ENCODE peak calls at places on chromosomes 13 and 19, in eight cellular contexts. P, X, T, Q, Y, O, R and W are unnamed samples.

GRCh38 chr13:77338961-77339401 is 12.1 kb upstream of the MYCBP2 start:
- DNase-seq in R (no peak), O (no peak), T (no peak), Q (no peak), X (no peak), Y (no peak), P (no peak), W (no peak)

GRCh38 chr13:52452470-52452869 is 2.0 kb upstream of the VPS36 start:
- DNase-seq in Y (no peak), X (no peak), T (no peak), O (no peak), P (no peak), R (no peak), Q (no peak), W (no peak)

GRCh38 chr19:8334458-8335342 is 8.4 kb downstream of the KANK3 start:
- DNase-seq in T (no peak), Q (no peak), P (no peak), Y (no peak), X (no peak), R (peak; percentile 35), O (peak; percentile 34), W (no peak)

GRCh38 chr19:32471095-32471494 is 65.5 kb downstream of the DPY19L3 start:
- DNase-seq in P (peak; percentile 89), Y (no peak), Q (no peak), O (no peak), T (no peak), R (no peak), X (no peak), W (no peak)

GRCh38 chr19:33703821-33704220 is 82.1 kb downstream of the CHST8 start:
- DNase-seq in T (no peak), Y (peak; percentile 12), R (no peak), Q (no peak), X (no peak), P (no peak), O (no peak), W (no peak)

GRCh38 chr19:49613374-49613773 is 22.4 kb downstream of the PRR12 start:
- DNase-seq in O (no peak), R (no peak), T (no peak), Y (no peak), P (no peak), Q (peak; percentile 74), X (no peak), W (no peak)

GRCh38 chr19:6519289-6519688 is 11.5 kb upstream of the TNFSF9 start:
- DNase-seq in Q (peak; percentile 50), X (no peak), P (no peak), Y (no peak), T (no peak), O (no peak), R (no peak), W (no peak)

GRCh38 chr13:102707465-102707864 is 12.6 kb upstream of the METTL21C start:
- DNase-seq in Q (peak; percentile 91), T (no peak), P (peak; percentile 48), R (no peak), X (no peak), O (peak; percentile 94), Y (no peak), W (no peak)

GRCh38 chr13:26867451-26868067 is 107.0 kb upstream of the GPR12 start:
- DNase-seq in X (no peak), O (no peak), Y (no peak), T (peak; percentile 47), Q (peak; percentile 52), R (no peak), P (no peak), W (no peak)

GRCh38 chr19:6739390-6739883 is at the start of gene TRIP10:
- DNase-seq in Q (peak; percentile 87), P (no peak), Y (peak; percentile 79), R (peak; percentile 81), O (no peak), X (peak; percentile 74), T (peak; percentile 68), W (peak; percentile 76)

GRCh38 chr13:112204376-112204775 is 137.4 kb downstream of the SOX1 start:
- DNase-seq in R (no peak), T (no peak), X (no peak), P (no peak), Q (no peak), O (no peak), Y (no peak), W (no peak)

GRCh38 chr19:46718934-46719551 is 2.1 kb upstream of the PRKD2 start:
- DNase-seq in O (no peak), P (no peak), Q (no peak), Y (no peak), X (no peak), R (no peak), T (no peak), W (no peak)